ENCODE peak calls at places on chromosomes 5 and 9, in five cellular contexts. V is coronary artery, B is transverse colon, U is heart right ventricle, K is A673. L is an unnamed sample.

GRCh38 chr5:77086611-77087483 is at the start of gene ZBED3:
- DNase-seq in V (peak), B (peak), U (peak), K (peak), L (peak)

GRCh38 chr5:56402273-56403223 is 169.4 kb upstream of the ANKRD55 start:
- DNase-seq in V (no peak), B (no peak), U (no peak), K (no peak), L (no peak)

GRCh38 chr5:34657550-34657921 is 1.4 kb downstream of the RAI14 start:
- DNase-seq in V (no peak), B (peak), U (peak), K (peak), L (no peak)

GRCh38 chr9:114908104-114908621 is 22.2 kb downstream of the TNFSF8 start:
- DNase-seq in V (no peak), B (no peak), U (no peak), K (no peak), L (no peak)

GRCh38 chr9:105064248-105065118 is 136.5 kb upstream of the ABCA1 start:
- DNase-seq in V (peak), B (peak), U (peak), K (peak), L (peak)

GRCh38 chr9:4861736-4862451 is 69.2 kb downstream of the RCL1 start:
- DNase-seq in V (no peak), B (no peak), U (no peak), K (no peak), L (no peak)

GRCh38 chr5:120298981-120299380 is 165.1 kb upstream of the PRR16 start:
- DNase-seq in V (no peak), B (no peak), U (no peak), K (no peak), L (no peak)

GRCh38 chr5:138946241-138946623 is 71.1 kb upstream of the LRRTM2 start:
- DNase-seq in V (no peak), B (no peak), U (no peak), K (no peak), L (no peak)

GRCh38 chr9:80072406-80072805 is 500.6 kb downstream of the TLE4 start:
- DNase-seq in V (no peak), B (no peak), U (no peak), K (no peak), L (no peak)

GRCh38 chr5:94776167-94776566 is 157.7 kb downstream of the SLF1 start:
- DNase-seq in V (no peak), B (no peak), U (no peak), K (peak), L (no peak)

GRCh38 chr9:69452110-69452780 is 127.2 kb downstream of the ENTREP1 start:
- DNase-seq in V (peak), B (no peak), U (no peak), K (no peak), L (no peak)

GRCh38 chr5:138773215-138773614 is 20.0 kb downstream of the CTNNA1 start:
- DNase-seq in V (no peak), B (no peak), U (no peak), K (no peak), L (no peak)

GRCh38 chr9:31067418-31067817 is 1317.0 kb upstream of the ACO1 start:
- DNase-seq in V (no peak), B (no peak), U (no peak), K (no peak), L (no peak)

GRCh38 chr9:31065691-31066090 is 1318.8 kb upstream of the ACO1 start:
- DNase-seq in V (no peak), B (no peak), U (no peak), K (no peak), L (no peak)
- H3K27ac ChIP-seq in V (no peak), B (no peak), U (no peak), K (no peak), L (no peak)

GRCh38 chr5:64872044-64872443 is 103.3 kb downstream of the CWC27 start:
- DNase-seq in V (no peak), B (no peak), U (no peak), K (no peak), L (peak)
- H3K27ac ChIP-seq in V (no peak), B (no peak), U (no peak), K (no peak), L (no peak)

GRCh38 chr9:136787690-136788400 is 3.3 kb upstream of the TMEM141 start:
- DNase-seq in V (no peak), B (peak), U (peak), K (peak), L (peak)

GRCh38 chr9:136784249-136784996 is 6.7 kb upstream of the TMEM141 start:
- DNase-seq in V (no peak), B (no peak), U (no peak), K (peak), L (peak)

GRCh38 chr9:136784997-136785361 is 6.2 kb upstream of the TMEM141 start:
- DNase-seq in V (no peak), B (no peak), U (no peak), K (no peak), L (peak)

GRCh38 chr9:136786451-136786850 is 4.7 kb upstream of the TMEM141 start:
- DNase-seq in V (no peak), B (no peak), U (no peak), K (no peak), L (no peak)

DNA sequence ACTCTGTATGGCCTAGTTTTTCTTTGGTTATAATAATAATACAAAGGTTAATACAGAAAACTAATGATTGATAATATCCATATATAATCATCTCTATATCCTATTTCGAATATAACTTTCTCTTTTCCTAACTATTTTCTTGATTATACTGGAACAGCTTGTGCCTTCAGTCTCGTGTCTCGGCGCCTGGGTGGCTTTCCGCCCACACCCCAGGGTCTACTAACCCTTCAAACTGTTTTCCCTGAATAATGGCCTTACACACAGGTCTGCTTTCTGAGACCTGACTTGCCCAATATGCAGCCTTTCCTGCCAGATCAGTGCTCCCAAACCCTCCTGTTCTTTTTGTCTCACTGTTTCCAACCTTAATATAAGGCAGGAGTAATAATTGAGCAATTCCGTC is 5.2 kb upstream of the TMEM141 start:
- DNase-seq in V (no peak), B (no peak), U (no peak), K (no peak), L (no peak)
- H3K27ac ChIP-seq in V (no peak), B (no peak), U (no peak), K (no peak), L (no peak)

DNA sequence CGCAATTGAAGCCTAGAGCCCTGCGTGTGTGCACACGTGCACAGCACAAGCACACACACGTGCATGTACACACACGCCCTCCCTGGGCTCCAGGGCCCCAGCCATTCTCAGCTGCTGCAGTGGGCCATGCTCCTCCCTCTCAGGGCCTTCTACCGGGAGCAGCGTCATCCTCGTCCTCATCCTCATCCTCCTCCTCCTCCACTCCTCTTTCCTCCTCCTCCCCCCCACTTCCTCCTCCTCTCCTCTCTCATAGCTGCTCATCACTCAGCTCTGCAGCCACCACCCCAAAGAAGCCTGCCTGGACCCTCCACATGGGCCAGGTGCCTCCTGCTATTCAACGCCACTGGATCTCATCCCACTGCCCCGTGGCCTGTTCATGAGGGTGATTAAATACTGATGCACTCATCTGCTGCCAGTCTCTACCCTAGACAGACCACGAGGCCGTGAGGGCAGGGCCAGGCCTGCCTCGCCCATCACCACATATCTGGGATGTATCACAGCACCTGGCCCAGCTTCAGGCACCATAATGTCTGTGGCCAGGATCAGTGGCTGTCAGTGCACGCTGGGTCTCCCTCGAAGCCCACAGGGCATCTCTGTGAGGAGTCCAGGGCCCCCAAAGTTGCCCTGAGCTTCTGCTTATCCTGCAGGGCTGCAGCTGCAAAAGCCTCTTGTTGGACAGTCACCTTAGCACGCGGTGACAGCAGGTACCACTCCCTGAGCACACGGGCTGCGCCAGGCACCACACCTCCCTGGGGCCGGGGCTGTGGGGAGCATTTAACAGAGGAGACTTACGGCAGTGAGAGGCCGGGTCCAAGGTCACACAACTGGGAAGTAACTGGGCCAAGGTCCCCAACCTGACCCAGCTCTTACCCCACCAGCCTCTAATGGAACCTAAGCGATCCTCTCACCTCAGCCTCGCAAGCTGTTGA is 9.7 kb downstream of the FAM78A start:
- DNase-seq in V (no peak), B (no peak), U (no peak), K (no peak), L (peak)
- H3K27ac ChIP-seq in V (no peak), B (peak), U (peak), K (no peak), L (no peak)

DNA sequence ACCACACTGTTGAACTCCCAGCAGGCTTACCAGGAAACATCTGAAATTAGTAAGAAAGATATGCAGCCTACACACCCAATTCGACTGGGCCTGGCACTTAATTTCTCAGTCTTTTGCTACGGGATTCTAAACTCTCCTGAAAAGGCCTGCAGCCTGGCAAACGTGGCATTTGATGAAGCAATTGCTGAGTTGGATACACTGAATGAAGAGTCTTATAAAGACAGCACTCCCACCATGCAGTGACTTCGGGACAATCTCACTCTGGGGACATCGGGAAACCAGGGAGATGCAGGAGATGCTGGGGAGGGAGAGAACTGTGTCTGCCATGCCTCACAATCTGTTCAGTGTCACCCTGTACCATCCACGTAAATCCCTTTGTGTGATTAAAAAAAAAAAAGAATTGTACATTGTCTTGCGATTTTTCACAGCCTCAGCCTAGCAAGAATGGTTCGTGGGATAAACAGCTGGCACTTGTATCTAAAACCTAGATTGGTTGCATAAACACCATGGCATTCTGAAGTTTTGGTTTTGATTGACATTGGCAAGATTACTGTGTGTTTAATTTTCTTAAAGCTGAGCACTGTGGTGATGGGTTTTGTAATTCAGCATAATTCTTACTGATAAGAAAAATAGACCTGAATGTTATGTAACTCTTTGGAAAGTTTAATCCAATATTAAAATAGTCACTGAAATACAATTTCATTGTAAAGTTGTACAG is 23.2 kb upstream of the ANKRD18A start:
- DNase-seq in V (no peak), B (no peak), U (no peak), K (no peak), L (no peak)
- H3K27ac ChIP-seq in V (no peak), B (no peak), U (no peak), K (no peak), L (no peak)

GRCh38 chr5:41832430-41832829 is 37.8 kb downstream of the OXCT1 start:
- DNase-seq in V (no peak), B (no peak), U (no peak), K (no peak), L (no peak)

GRCh38 chr5:41834506-41834905 is 35.7 kb downstream of the OXCT1 start:
- DNase-seq in V (no peak), B (no peak), U (no peak), K (no peak), L (no peak)

GRCh38 chr5:41831155-41831554 is 39.1 kb downstream of the OXCT1 start:
- DNase-seq in V (no peak), B (no peak), U (no peak), K (no peak), L (no peak)

GRCh38 chr5:41841325-41841724 is 28.9 kb downstream of the OXCT1 start:
- DNase-seq in V (no peak), B (no peak), U (no peak), K (no peak), L (no peak)

GRCh38 chr5:41835625-41836024 is 34.6 kb downstream of the OXCT1 start:
- DNase-seq in V (peak), B (no peak), U (peak), K (peak), L (peak)
- H3K27ac ChIP-seq in V (peak), B (no peak), U (peak), K (no peak), L (peak)

GRCh38 chr9:98993570-98993945 is 49.9 kb downstream of the COL15A1 start:
- DNase-seq in V (no peak), B (peak), U (peak), K (no peak), L (peak)
- H3K27ac ChIP-seq in V (peak), B (no peak), U (no peak), K (no peak), L (no peak)

GRCh38 chr9:137220317-137221094 is 1.5 kb downstream of the RNF208 start:
- DNase-seq in V (no peak), B (no peak), U (no peak), K (no peak), L (no peak)
- H3K27ac ChIP-seq in V (no peak), B (no peak), U (no peak), K (no peak), L (no peak)

GRCh38 chr9:75169623-75170022 is 81.3 kb downstream of the OSTF1 start:
- DNase-seq in V (no peak), B (no peak), U (no peak), K (no peak), L (peak)
- H3K27ac ChIP-seq in V (no peak), B (no peak), U (peak), K (no peak), L (peak)

DNA sequence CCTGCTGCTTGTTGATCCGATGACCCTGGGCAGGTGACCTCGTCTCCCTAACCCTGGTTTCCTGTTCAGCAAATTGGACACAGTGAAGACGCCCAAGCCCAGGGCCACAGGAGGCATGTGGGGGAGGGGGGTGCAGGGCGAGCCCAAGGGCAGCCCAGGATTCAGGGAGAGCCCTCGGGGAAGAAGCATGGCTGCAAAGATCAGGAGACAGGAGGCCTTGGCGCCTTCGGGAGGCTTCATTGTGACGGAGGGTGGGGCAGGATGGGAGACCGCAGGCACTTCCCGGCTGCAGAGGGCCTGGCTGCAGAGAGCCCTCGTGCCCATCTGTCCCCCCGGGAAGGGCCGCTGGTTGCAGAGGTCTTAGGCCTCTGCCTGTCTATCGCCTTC is 6.2 kb downstream of the ASS1 start:
- DNase-seq in V (no peak), B (no peak), U (peak), K (no peak), L (no peak)
- H3K27ac ChIP-seq in V (no peak), B (peak), U (peak), K (no peak), L (no peak)